ENCODE peak calls at places on chromosomes 5 and 9, in eight cellular contexts. J is DND-41; Z is Panc1; Y is CD4-positive, alpha-beta memory T cell; D is hepatocyte; M is keratinocyte; O is GM23248; Q is fibroblast of lung. T is an unnamed sample.

GRCh38 chr5:177359451-177359851 is 1.7 kb downstream of the RGS14 start:
- DNase-seq in J (no peak), O (no peak), Y (no peak), Z (no peak), Q (no peak), D (no peak), M (no peak), T (no peak)

GRCh38 chr5:175656966-175657365 is 905 bp upstream of the HRH2 start:
- DNase-seq in Y (no peak), O (no peak), J (no peak), Z (no peak), D (no peak), Q (no peak), M (no peak), T (no peak)

GRCh38 chr9:127161081-127161621 is 38.7 kb upstream of the ANGPTL2 start:
- DNase-seq in O (no peak), M (no peak), J (no peak), D (no peak), Y (no peak), Z (no peak), Q (no peak), T (no peak)

GRCh38 chr5:180049357-180049673 is 22.2 kb downstream of the RNF130 start:
- DNase-seq in O (no peak), Q (no peak), M (no peak), Y (no peak), D (no peak), J (no peak), Z (no peak), T (no peak)

GRCh38 chr5:59390074-59390659 is 503.4 kb downstream of the PDE4D start:
- DNase-seq in Z (peak), Y (no peak), M (no peak), Q (peak), O (peak), D (peak), J (no peak), T (peak)

GRCh38 chr9:21294325-21294724 is 10.8 kb downstream of the IFNA5 start:
- DNase-seq in O (peak), D (peak), Q (peak), M (peak), Z (peak), Y (no peak), J (no peak), T (no peak)

GRCh38 chr9:24413651-24414050 is 132.0 kb downstream of the IZUMO3 start:
- DNase-seq in Y (no peak), M (no peak), O (peak), Q (peak), D (no peak), Z (no peak), J (no peak), T (no peak)

GRCh38 chr5:42994285-42995151 is 45.6 kb downstream of the ANXA2R start:
- DNase-seq in M (no peak), Y (peak), O (peak), J (peak), D (peak), Z (no peak), Q (peak), T (peak)

GRCh38 chr5:109830955-109831502 is 141.3 kb downstream of the MAN2A1 start:
- DNase-seq in Y (no peak), D (no peak), O (no peak), Z (no peak), M (no peak), J (no peak), Q (peak), T (no peak)

GRCh38 chr5:11588803-11589202 is 315.4 kb downstream of the CTNND2 start:
- DNase-seq in M (no peak), Q (peak), Z (no peak), J (no peak), D (no peak), O (no peak), Y (no peak), T (no peak)

GRCh38 chr5:149714877-149715502 is 15.1 kb upstream of the PPARGC1B start:
- DNase-seq in Z (no peak), Y (no peak), J (no peak), Q (no peak), D (no peak), M (no peak), O (no peak), T (no peak)

GRCh38 chr5:176543428-176544182 is 5.5 kb upstream of the CDHR2 start:
- DNase-seq in D (peak), Z (no peak), Y (peak), O (peak), Q (peak), J (peak), M (no peak), T (peak)

GRCh38 chr9:108162664-108163063 is 673.1 kb upstream of the KLF4 start:
- DNase-seq in Y (no peak), D (no peak), O (peak), M (no peak), Q (peak), Z (no peak), J (no peak), T (no peak)

GRCh38 chr5:78701795-78702406 is 53.3 kb upstream of the LHFPL2 start:
- DNase-seq in O (no peak), M (no peak), D (no peak), Q (no peak), Y (no peak), Z (no peak), J (no peak), T (no peak)

GRCh38 chr5:38207343-38207742 is 51.0 kb upstream of the EGFLAM start:
- DNase-seq in M (no peak), D (peak), Z (no peak), J (no peak), Y (no peak), O (peak), Q (no peak), T (no peak)

GRCh38 chr9:134666801-134667200 is 25.2 kb downstream of the COL5A1 start:
- DNase-seq in M (no peak), D (no peak), O (peak), Q (peak), J (no peak), Y (no peak), Z (no peak), T (peak)
- H3K27ac ChIP-seq in M (no peak), D (no peak), O (peak), Q (peak), J (no peak), Y (no peak), Z (no peak), T (no peak)

GRCh38 chr9:73148447-73148937 is 3.2 kb upstream of the ANXA1 start:
- DNase-seq in Z (no peak), O (peak), Q (peak), D (no peak), Y (no peak), M (no peak), J (no peak), T (no peak)

GRCh38 chr9:73151653-73152382 is at the start of gene ANXA1:
- DNase-seq in J (peak), D (peak), Y (peak), M (no peak), O (peak), Q (peak), Z (no peak), T (no peak)

GRCh38 chr9:73146113-73146815 is 5.4 kb upstream of the ANXA1 start:
- DNase-seq in Q (no peak), M (no peak), Y (no peak), Z (no peak), J (no peak), O (no peak), D (no peak), T (no peak)

GRCh38 chr9:73152445-73152844 is 780 bp downstream of the ANXA1 start:
- DNase-seq in Q (peak), Y (peak), M (no peak), Z (no peak), D (peak), O (peak), J (no peak), T (no peak)

GRCh38 chr9:73149371-73150067 is 2.1 kb upstream of the ANXA1 start:
- DNase-seq in D (peak), Q (peak), M (no peak), O (peak), Y (peak), J (no peak), Z (no peak), T (no peak)
- H3K27ac ChIP-seq in D (peak), Q (peak), M (peak), O (peak), Y (peak), J (peak), Z (peak), T (no peak)

GRCh38 chr5:134758176-134758503 is 439 bp upstream of the DDX46 start:
- DNase-seq in O (no peak), Y (no peak), Z (no peak), D (no peak), Q (no peak), M (no peak), J (no peak), T (no peak)
- H3K27ac ChIP-seq in O (peak), Y (peak), Z (peak), D (peak), Q (peak), M (peak), J (peak), T (peak)

GRCh38 chr5:91252916-91253315 is 130.2 kb downstream of the ARRDC3 start:
- DNase-seq in J (no peak), M (no peak), O (no peak), Q (no peak), D (no peak), Y (no peak), Z (no peak), T (no peak)
- H3K27ac ChIP-seq in J (no peak), M (no peak), O (no peak), Q (no peak), D (no peak), Y (no peak), Z (no peak), T (no peak)

GRCh38 chr5:95446009-95446408 is 54.8 kb downstream of the FAM81B start:
- DNase-seq in Y (no peak), J (no peak), Q (peak), O (peak), D (no peak), Z (no peak), M (peak), T (no peak)
- H3K27ac ChIP-seq in Y (no peak), J (no peak), Q (no peak), O (no peak), D (no peak), Z (no peak), M (peak), T (no peak)

GRCh38 chr9:89469003-89469402 is 28.9 kb downstream of the SEMA4D start:
- DNase-seq in M (no peak), O (no peak), Z (no peak), D (no peak), Q (no peak), J (no peak), Y (no peak), T (no peak)

GRCh38 chr9:89468271-89468960 is 29.5 kb downstream of the SEMA4D start:
- DNase-seq in M (no peak), Y (no peak), J (no peak), Z (no peak), Q (no peak), D (no peak), O (no peak), T (no peak)

GRCh38 chr9:89466451-89467277 is 31.2 kb downstream of the SEMA4D start:
- DNase-seq in Y (no peak), J (no peak), D (no peak), M (no peak), Q (no peak), Z (no peak), O (no peak), T (no peak)

GRCh38 chr9:89465726-89466308 is 32.1 kb downstream of the SEMA4D start:
- DNase-seq in Z (no peak), Y (no peak), D (no peak), J (no peak), O (no peak), M (no peak), Q (no peak), T (no peak)

DNA sequence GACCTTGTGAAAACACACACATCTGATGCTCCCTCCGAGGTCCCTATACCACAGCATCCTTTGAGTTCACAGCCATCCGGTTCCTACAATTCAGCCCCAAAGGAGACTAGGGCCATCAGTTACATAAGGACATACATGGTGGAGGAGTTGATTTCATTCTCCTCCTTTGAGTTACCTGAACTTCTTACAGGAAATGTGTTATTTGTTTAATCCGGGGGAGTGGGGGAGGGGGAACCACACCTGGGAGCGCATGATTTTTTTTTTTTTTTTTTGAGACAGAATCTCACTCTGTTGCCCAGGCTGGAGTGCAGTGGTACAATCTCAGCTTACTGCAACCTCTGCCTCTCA is 30.7 kb downstream of the SEMA4D start:
- DNase-seq in Y (peak), D (no peak), O (no peak), J (no peak), Q (no peak), Z (no peak), M (no peak), T (no peak)
- H3K27ac ChIP-seq in Y (peak), D (no peak), O (no peak), J (peak), Q (no peak), Z (no peak), M (no peak), T (no peak)